ENCODE peak calls at places on chromosomes 2 and 18, in eight cellular contexts. H, W, Y, S, T, G, F and Q are unnamed samples. For H3K27me3, the result is how much of the 10 kb centered on the place peaks cover.

GRCh38 chr2:65818873-65819451 is 386.6 kb upstream of the SPRED2 start:
- DNase-seq in H (no peak), W (no peak), Y (no peak), S (no peak), T (no peak), G (no peak), F (no peak), Q (no peak)

GRCh38 chr18:47932603-47933002 is 2.1 kb upstream of the SMAD2 start:
- DNase-seq in H (no peak), W (no peak), Y (no peak), S (no peak), T (no peak), G (no peak), F (no peak), Q (no peak)

GRCh38 chr18:13429884-13430510 is 211.4 kb downstream of the LDLRAD4 start:
- DNase-seq in H (no peak), W (no peak), Y (no peak), S (no peak), T (no peak), G (no peak), F (no peak), Q (no peak)

GRCh38 chr2:44275915-44276279 is 617 bp downstream of the SLC3A1 start:
- DNase-seq in H (no peak), W (no peak), Y (no peak), S (no peak), T (no peak), G (no peak), F (no peak), Q (no peak)

GRCh38 chr2:223041527-223042109 is 10.4 kb upstream of the KCNE4 start:
- DNase-seq in H (no peak), W (peak), Y (peak), S (no peak), T (peak), G (peak), F (peak), Q (peak)

GRCh38 chr2:12314119-12314735 is 402.5 kb upstream of the TRIB2 start:
- DNase-seq in H (no peak), W (no peak), Y (no peak), S (no peak), T (no peak), G (no peak), F (no peak), Q (no peak)

GRCh38 chr2:33395660-33396249 is 80.7 kb upstream of the RASGRP3 start:
- DNase-seq in H (peak), W (no peak), Y (peak), S (peak), T (no peak), G (peak), F (no peak), Q (no peak)

GRCh38 chr18:52343138-52343537 is 3.1 kb downstream of the DCC start:
- DNase-seq in H (peak), W (no peak), Y (no peak), S (no peak), T (no peak), G (no peak), F (no peak), Q (no peak)

GRCh38 chr2:144370937-144371584 is 148.9 kb downstream of the ZEB2 start:
- DNase-seq in H (peak), W (no peak), Y (no peak), S (no peak), T (no peak), G (no peak), F (no peak), Q (no peak)

GRCh38 chr2:226690471-226691024 is 109.1 kb downstream of the IRS1 start:
- DNase-seq in H (no peak), W (no peak), Y (no peak), S (no peak), T (no peak), G (no peak), F (no peak), Q (no peak)

GRCh38 chr18:44130365-44130942 is 550.2 kb upstream of the SETBP1 start:
- DNase-seq in H (peak), W (no peak), Y (no peak), S (no peak), T (no peak), G (no peak), F (no peak), Q (no peak)

GRCh38 chr2:220147186-220147585 is 519.8 kb downstream of the SLC4A3 start:
- DNase-seq in H (no peak), W (no peak), Y (no peak), S (no peak), T (no peak), G (no peak), F (no peak), Q (no peak)

GRCh38 chr18:44696892-44697291 is 16.2 kb downstream of the SETBP1 start:
- DNase-seq in H (no peak), W (no peak), Y (no peak), S (no peak), T (no peak), G (peak), F (peak), Q (no peak)

GRCh38 chr18:36589857-36590543 is 238.8 kb downstream of the TPGS2 start:
- DNase-seq in H (no peak), W (no peak), Y (no peak), S (no peak), T (peak), G (no peak), F (no peak), Q (no peak)

GRCh38 chr2:19799881-19800780 is 101.7 kb downstream of the TTC32 start:
- DNase-seq in H (no peak), W (no peak), Y (no peak), S (no peak), T (no peak), G (no peak), F (no peak), Q (no peak)

GRCh38 chr18:42048150-42048549 is 93.1 kb downstream of the PIK3C3 start:
- DNase-seq in H (no peak), W (no peak), Y (no peak), S (no peak), T (no peak), G (no peak), F (no peak), Q (peak)

GRCh38 chr2:223952280-223952968 is 4.8 kb upstream of the MRPL44 start:
- DNase-seq in H (peak), W (no peak), Y (no peak), S (no peak), T (no peak), G (no peak), F (no peak), Q (no peak)

GRCh38 chr2:237884681-237885080 is 25.3 kb downstream of the RAMP1 start:
- DNase-seq in H (no peak), W (peak), Y (no peak), S (no peak), T (no peak), G (no peak), F (no peak), Q (no peak)
- TF ChIP-seq CTCF in H (no peak), W (no peak), Y (no peak), S (no peak), T (no peak), G (no peak), F (no peak), Q (no peak)

GRCh38 chr2:228731517-228731916 is 539.6 kb downstream of the PID1 start:
- DNase-seq in H (no peak), W (no peak), Y (no peak), S (no peak), T (no peak), G (no peak), F (no peak), Q (peak)
- H3K27ac ChIP-seq in H (no peak), W (no peak), Y (no peak), S (no peak), T (no peak), G (no peak), F (no peak), Q (no peak)

GRCh38 chr2:85114586-85115330 is 18.4 kb upstream of the TCF7L1 start:
- DNase-seq in H (no peak), W (no peak), Y (no peak), S (no peak), T (no peak), G (no peak), F (no peak), Q (no peak)
- H3K27me3 ChIP-seq in H (under half), W (under half), Y (under half), S (under half), T (under half), G (under half), F (under half), Q (under half)

GRCh38 chr2:133503927-133504326 is 64.3 kb downstream of the NCKAP5 start:
- DNase-seq in H (no peak), W (no peak), Y (no peak), S (no peak), T (no peak), G (no peak), F (no peak), Q (no peak)
- TF ChIP-seq CTCF in H (no peak), W (no peak), Y (no peak), S (no peak), T (no peak), G (no peak), F (no peak), Q (no peak)

GRCh38 chr2:8379134-8379533 is 302.7 kb upstream of the ID2 start:
- DNase-seq in H (no peak), W (no peak), Y (no peak), S (no peak), T (no peak), G (no peak), F (no peak), Q (no peak)
- H3K27ac ChIP-seq in H (no peak), W (no peak), Y (no peak), S (no peak), T (no peak), G (no peak), F (no peak), Q (no peak)

DNA sequence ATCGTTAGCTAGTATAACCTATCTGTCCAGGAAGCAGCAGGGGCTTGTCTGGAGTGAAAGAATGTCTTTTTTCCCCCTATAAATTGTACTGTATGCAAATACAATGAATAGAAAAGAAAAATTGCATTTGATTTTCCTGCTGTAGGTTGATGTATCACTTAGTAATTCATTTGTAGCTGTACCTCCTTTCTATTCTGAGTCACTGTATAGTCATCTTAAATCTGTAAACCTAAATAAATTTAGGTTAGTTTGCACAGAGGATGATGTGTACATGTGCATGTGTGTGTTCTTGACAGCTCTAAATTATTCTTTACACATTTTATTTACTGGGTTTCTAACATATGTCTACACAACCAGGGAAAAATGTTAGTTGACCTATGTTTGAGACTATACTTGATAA is 478.7 kb upstream of the CNTNAP5 start:
- DNase-seq in H (no peak), W (no peak), Y (no peak), S (no peak), T (no peak), G (no peak), F (no peak), Q (no peak)
- H3K27me3 ChIP-seq in H (under half), W (under half), Y (under half), S (under half), T (under half), G (under half), F (under half), Q (under half)